ENCODE peak calls at places on chromosomes 16 and 17, in ten cellular contexts. W is H9; F is CD4-positive, alpha-beta T cell; H is progenitor cell of endocrine pancreas; I is colonic mucosa; A is cardiac muscle cell; R is RWPE1; B is endothelial cell; D is BJ; E is left ventricle myocardium inferior. S is an unnamed sample.

GRCh38 chr16:50372611-50373344 is 4.0 kb upstream of the BRD7 start:
- DNase-seq in W (no peak), F (no peak), H (no peak), I (no peak), A (peak), R (peak), B (no peak), D (no peak), E (peak), S (no peak)

GRCh38 chr16:69593756-69594155 is 28.0 kb downstream of the NFAT5 start:
- DNase-seq in W (no peak), F (no peak), H (no peak), I (no peak), A (no peak), R (no peak), B (no peak), D (no peak), E (no peak), S (no peak)

GRCh38 chr17:65978881-65979280 is 213.1 kb downstream of the CEP112 start:
- DNase-seq in W (no peak), F (no peak), H (no peak), I (no peak), A (no peak), R (no peak), B (no peak), D (no peak), E (no peak), S (no peak)

GRCh38 chr16:55042556-55043432 is 112.1 kb downstream of the IRX5 start:
- DNase-seq in W (peak), F (no peak), H (no peak), I (no peak), A (no peak), R (no peak), B (no peak), D (no peak), E (no peak), S (no peak)

GRCh38 chr16:54194008-54194731 is 92.4 kb downstream of the IRX3 start:
- DNase-seq in W (peak), F (no peak), H (no peak), I (peak), A (peak), R (no peak), B (peak), D (no peak), E (peak), S (peak)

GRCh38 chr17:58615768-58616659 is 75.8 kb downstream of the TEX14 start:
- DNase-seq in W (no peak), F (no peak), H (no peak), I (no peak), A (no peak), R (no peak), B (no peak), D (no peak), E (no peak), S (no peak)

GRCh38 chr17:49486012-49486641 is 9.0 kb upstream of the NGFR start:
- DNase-seq in W (peak), F (no peak), H (no peak), I (no peak), A (peak), R (no peak), B (peak), D (no peak), E (peak), S (peak)

GRCh38 chr17:81583589-81584337 is 31.6 kb upstream of the FAAP100 start:
- DNase-seq in W (no peak), F (no peak), H (no peak), I (no peak), A (no peak), R (no peak), B (no peak), D (no peak), E (no peak), S (no peak)

GRCh38 chr17:61139219-61139618 is 260.4 kb upstream of the TBX2 start:
- DNase-seq in W (no peak), F (peak), H (no peak), I (peak), A (no peak), R (no peak), B (no peak), D (peak), E (no peak), S (no peak)

GRCh38 chr17:57489321-57489720 is 233.0 kb downstream of the MSI2 start:
- DNase-seq in W (no peak), F (no peak), H (no peak), I (no peak), A (no peak), R (no peak), B (no peak), D (no peak), E (no peak), S (no peak)
- TF ChIP-seq CTCF in W (no peak), F (no peak), H (no peak), I (no peak), A (no peak), R (no peak), B (no peak), D (no peak), E (no peak), S (no peak)

DNA sequence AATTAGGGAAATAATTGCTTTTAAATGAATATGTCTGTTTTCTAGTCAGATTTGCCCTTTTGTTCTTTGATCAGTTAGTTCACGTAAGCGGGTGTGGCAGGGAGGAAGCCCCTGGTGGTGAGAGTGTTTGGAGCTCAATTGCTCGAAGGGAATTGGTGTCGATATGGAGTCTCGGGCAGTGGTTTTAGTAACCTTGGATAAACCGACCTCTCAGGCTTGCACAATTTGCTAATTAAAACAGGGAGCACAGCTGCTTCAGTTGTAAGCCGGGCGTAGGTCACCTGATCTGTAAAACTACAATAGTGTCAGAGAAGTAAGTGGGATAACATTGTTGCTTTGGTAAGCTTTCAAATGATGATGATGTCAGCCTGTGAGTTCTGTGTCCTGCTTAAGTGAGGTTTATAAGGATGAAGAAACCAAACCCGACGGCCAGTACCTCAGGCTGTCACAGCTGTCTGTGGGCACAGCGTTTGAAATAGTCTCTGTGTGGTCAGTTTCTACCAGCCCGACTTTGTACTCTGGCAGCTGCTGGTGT is 2.9 kb downstream of the ZNF750 start:
- DNase-seq in W (no peak), F (no peak), H (no peak), I (no peak), A (no peak), R (no peak), B (no peak), D (no peak), E (no peak), S (no peak)
- TF ChIP-seq CTCF in W (peak), F (no peak), H (no peak), I (no peak), A (no peak), R (no peak), B (no peak), D (peak), E (peak), S (no peak)

DNA sequence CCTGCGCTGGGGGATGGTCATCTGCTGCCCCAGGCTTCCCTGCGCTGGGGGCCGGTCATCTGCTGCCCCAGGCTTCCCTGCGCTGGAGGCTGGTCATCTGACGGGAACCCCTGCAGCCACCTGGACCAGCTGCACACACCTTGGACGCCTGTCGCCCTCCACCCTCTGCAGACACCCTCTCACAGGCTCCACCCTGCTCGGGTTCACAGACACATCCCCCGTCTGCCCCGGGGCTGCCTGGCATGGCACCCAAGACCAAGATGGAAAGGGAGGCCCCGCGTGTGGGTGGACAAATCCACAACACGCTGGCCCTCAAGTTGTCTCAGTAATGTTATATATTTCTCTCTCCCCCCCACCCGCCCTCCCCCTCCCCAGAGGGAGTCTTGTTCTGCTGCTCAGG is 89.6 kb downstream of the ANKRD11 start:
- DNase-seq in W (no peak), F (no peak), H (no peak), I (no peak), A (no peak), R (no peak), B (no peak), D (no peak), E (no peak), S (no peak)
- TF ChIP-seq CTCF in W (no peak), F (no peak), H (no peak), I (no peak), A (no peak), R (no peak), B (no peak), D (no peak), E (no peak), S (no peak)

DNA sequence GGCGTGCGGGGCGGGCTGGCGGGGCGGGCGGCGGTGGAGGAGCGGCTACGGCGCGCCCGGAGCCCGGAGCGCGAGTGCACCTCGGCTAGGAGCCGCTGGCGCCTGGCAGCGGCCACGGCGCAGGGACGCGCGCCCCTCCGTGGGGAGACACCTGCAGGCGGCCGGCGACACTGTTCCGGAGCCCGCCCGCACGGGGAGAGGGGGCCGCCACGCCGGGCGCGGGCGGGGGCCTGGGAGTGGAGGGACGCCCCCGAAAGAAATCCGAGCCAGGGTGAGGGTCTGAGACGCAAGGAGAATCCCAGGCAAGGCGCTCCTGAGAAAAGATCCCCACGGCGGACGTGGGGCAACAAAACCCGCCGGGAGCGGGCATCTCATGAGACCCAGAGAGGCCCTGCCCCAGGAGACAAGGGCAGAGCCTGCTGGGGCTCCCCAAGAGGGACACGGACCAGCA is at the start of gene GSG1L:
- DNase-seq in W (no peak), F (no peak), H (no peak), I (no peak), A (peak), R (no peak), B (peak), D (no peak), E (no peak), S (peak)
- TF ChIP-seq CTCF in W (peak), F (no peak), H (peak), I (no peak), A (no peak), R (no peak), B (no peak), D (no peak), E (peak), S (peak)

DNA sequence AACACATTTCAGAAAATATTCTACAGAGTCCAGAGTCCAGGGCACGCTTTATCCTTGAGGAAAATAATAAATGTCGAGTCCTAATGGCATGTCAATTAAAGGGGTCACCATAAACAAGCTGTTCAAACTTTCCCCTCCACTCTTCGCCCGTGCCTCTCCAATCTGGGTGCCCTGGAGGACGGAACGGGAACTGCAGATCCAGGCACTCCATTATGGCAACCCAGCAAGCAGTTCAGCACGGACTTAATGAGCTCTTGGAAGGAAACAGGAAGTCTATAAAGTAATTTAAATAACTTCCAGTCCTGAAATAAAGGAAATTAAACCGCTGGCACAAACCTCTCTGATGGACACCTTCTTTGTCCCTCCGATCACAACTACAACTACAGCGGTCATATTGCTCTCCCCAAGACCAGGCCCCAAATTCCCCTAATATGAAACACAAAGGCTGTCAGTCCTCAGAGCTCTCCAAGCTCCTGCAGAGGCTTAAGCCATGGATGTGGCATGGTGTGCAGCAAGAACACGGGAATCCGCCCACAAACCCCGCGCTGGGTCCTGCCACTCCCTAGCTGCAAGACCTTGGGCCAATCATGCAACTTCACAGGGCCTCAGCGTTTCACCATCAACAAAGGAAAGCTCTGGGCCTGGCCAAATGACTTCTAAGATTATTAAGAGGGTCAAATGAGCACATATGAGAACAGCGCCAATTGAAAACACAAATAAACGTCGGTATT is 52.6 kb downstream of the ZFHX3 start:
- DNase-seq in W (peak), F (no peak), H (no peak), I (peak), A (no peak), R (no peak), B (peak), D (no peak), E (no peak), S (peak)
- TF ChIP-seq CTCF in W (peak), F (no peak), H (peak), I (no peak), A (peak), R (no peak), B (peak), D (peak), E (peak), S (peak)

GRCh38 chr17:682150-682549 is 32.5 kb downstream of the VPS53 start:
- DNase-seq in W (no peak), F (no peak), H (no peak), I (no peak), A (no peak), R (no peak), B (no peak), D (no peak), E (no peak), S (no peak)
- TF ChIP-seq CTCF in W (no peak), F (no peak), H (no peak), I (no peak), A (no peak), R (no peak), B (no peak), D (no peak), E (no peak), S (no peak)

DNA sequence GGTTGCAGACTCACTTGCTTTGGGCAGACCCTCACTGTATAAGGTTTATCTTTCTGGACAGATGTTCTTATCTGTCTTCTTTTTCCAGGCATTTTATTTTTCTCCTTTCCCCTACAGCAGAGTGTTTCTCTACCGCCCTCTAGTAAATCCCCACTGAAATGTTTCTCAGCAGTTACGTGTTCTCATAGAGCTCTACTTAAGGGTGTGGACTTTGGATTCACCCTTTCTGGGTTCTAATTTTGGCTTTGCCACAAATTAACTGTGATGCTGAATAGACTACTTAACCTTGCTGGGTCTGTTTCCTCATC is 2.0 kb downstream of the ADAT1 start:
- DNase-seq in W (no peak), F (no peak), H (no peak), I (no peak), A (peak), R (peak), B (no peak), D (peak), E (no peak), S (no peak)
- TF ChIP-seq CTCF in W (peak), F (peak), H (peak), I (peak), A (peak), R (peak), B (no peak), D (peak), E (peak), S (peak)

GRCh38 chr16:27698266-27698665 is 148.3 kb downstream of the KATNIP start:
- DNase-seq in W (peak), F (no peak), H (no peak), I (no peak), A (peak), R (no peak), B (peak), D (no peak), E (no peak), S (peak)
- TF ChIP-seq CTCF in W (peak), F (no peak), H (peak), I (no peak), A (peak), R (no peak), B (peak), D (peak), E (peak), S (peak)